ENCODE peak calls at places on chromosomes 16 and 17, in six cellular contexts. Y is mesenchymal stem cell, U is IMR-90, D is H9, X is neuronal stem cell, A is trophoblast cell. I is an unnamed sample.

GRCh38 chr16:678858-679807 is 1.1 kb upstream of the STUB1 start:
- DNase-seq in Y (peak), U (peak), D (peak), X (peak), A (peak), I (no peak)

GRCh38 chr17:8865811-8866210 is 1.7 kb downstream of the PIK3R6 start:
- DNase-seq in Y (no peak), U (no peak), D (no peak), X (no peak), A (no peak), I (no peak)

GRCh38 chr16:52597772-52598483 is 51.0 kb upstream of the TOX3 start:
- DNase-seq in Y (no peak), U (no peak), D (peak), X (peak), A (no peak), I (no peak)

GRCh38 chr17:29251184-29251583 is 4.5 kb downstream of the CRYBA1 start:
- DNase-seq in Y (no peak), U (no peak), D (no peak), X (no peak), A (peak), I (no peak)

GRCh38 chr16:52090080-52090479 is 456.9 kb downstream of the TOX3 start:
- DNase-seq in Y (no peak), U (peak), D (no peak), X (no peak), A (no peak), I (no peak)

GRCh38 chr17:59786536-59787319 is 79.3 kb downstream of the VMP1 start:
- DNase-seq in Y (peak), U (peak), D (peak), X (no peak), A (peak), I (peak)

GRCh38 chr16:65333298-65333697 is 211.4 kb upstream of the CDH11 start:
- DNase-seq in Y (no peak), U (no peak), D (no peak), X (no peak), A (no peak), I (no peak)

GRCh38 chr16:86503830-86504229 is 6.5 kb upstream of the FOXF1 start:
- DNase-seq in Y (peak), U (no peak), D (no peak), X (no peak), A (no peak), I (no peak)

GRCh38 chr17:77280304-77280910 is 139.6 kb downstream of the SEC14L1 start:
- DNase-seq in Y (peak), U (peak), D (peak), X (no peak), A (peak), I (no peak)

GRCh38 chr17:29565643-29566472 is 979 bp downstream of the ABHD15 start:
- DNase-seq in Y (peak), U (no peak), D (peak), X (peak), A (peak), I (no peak)

GRCh38 chr16:77613115-77613514 is 109.2 kb upstream of the NUDT7 start:
- DNase-seq in Y (no peak), U (no peak), D (no peak), X (no peak), A (peak), I (no peak)

GRCh38 chr17:15264542-15264941 is 584 bp downstream of the PMP22 start:
- DNase-seq in Y (no peak), U (no peak), D (peak), X (no peak), A (no peak), I (no peak)

GRCh38 chr17:4087911-4088693 is 54.7 kb downstream of the ZZEF1 start:
- DNase-seq in Y (peak), U (peak), D (no peak), X (no peak), A (peak), I (no peak)

GRCh38 chr17:75061618-75062017 is 14.6 kb downstream of the KCTD2 start:
- DNase-seq in Y (no peak), U (no peak), D (no peak), X (no peak), A (no peak), I (no peak)

GRCh38 chr17:64460955-64461354 is 12.0 kb downstream of the MILR1 start:
- DNase-seq in Y (no peak), U (no peak), D (no peak), X (no peak), A (no peak), I (no peak)

GRCh38 chr17:15422392-15422957 is 44.9 kb downstream of the CDRT4 start:
- DNase-seq in Y (no peak), U (no peak), D (no peak), X (no peak), A (peak), I (no peak)

GRCh38 chr16:55323637-55324490 is at the start of gene IRX6:
- DNase-seq in Y (no peak), U (no peak), D (peak), X (peak), A (no peak), I (peak)

GRCh38 chr16:77117687-77118086 is 73.3 kb upstream of the MON1B start:
- DNase-seq in Y (no peak), U (no peak), D (no peak), X (no peak), A (peak), I (no peak)

GRCh38 chr16:46920402-46921068 is 36.4 kb downstream of the GPT2 start:
- DNase-seq in Y (no peak), U (no peak), D (no peak), X (no peak), A (peak), I (no peak)

GRCh38 chr17:16286947-16287562 is 66.2 kb downstream of the CENPV start:
- DNase-seq in Y (no peak), U (no peak), D (peak), X (no peak), A (peak), I (no peak)

GRCh38 chr16:56226187-56226586 is 34.9 kb downstream of the GNAO1 start:
- DNase-seq in Y (no peak), U (no peak), D (no peak), X (no peak), A (no peak), I (no peak)

GRCh38 chr16:57609541-57610401 is 18.7 kb upstream of the ADGRG1 start:
- DNase-seq in Y (no peak), U (peak), D (peak), X (no peak), A (no peak), I (peak)

GRCh38 chr16:46883353-46883689 is 841 bp upstream of the GPT2 start:
- DNase-seq in Y (no peak), U (no peak), D (no peak), X (no peak), A (no peak), I (no peak)

GRCh38 chr16:85555549-85556455 is 57.3 kb upstream of the GSE1 start:
- DNase-seq in Y (peak), U (no peak), D (peak), X (no peak), A (peak), I (peak)

GRCh38 chr16:2742323-2743006 is 10.0 kb upstream of the SRRM2 start:
- DNase-seq in Y (no peak), U (no peak), D (no peak), X (no peak), A (no peak), I (no peak)

GRCh38 chr17:43330876-43331639 is 67.7 kb upstream of the ARL4D start:
- DNase-seq in Y (no peak), U (peak), D (no peak), X (no peak), A (peak), I (no peak)

GRCh38 chr17:63911041-63911635 is at the start of gene CSHL1:
- DNase-seq in Y (no peak), U (no peak), D (no peak), X (no peak), A (no peak), I (no peak)

GRCh38 chr17:18143044-18143936 is 34.7 kb downstream of the MYO15A start:
- DNase-seq in Y (peak), U (peak), D (peak), X (peak), A (no peak), I (no peak)

GRCh38 chr17:40646791-40647548 is 648 bp downstream of the SMARCE1 start:
- DNase-seq in Y (peak), U (peak), D (no peak), X (no peak), A (peak), I (no peak)

GRCh38 chr16:12113581-12114375 is 137.2 kb downstream of the SNX29 start:
- DNase-seq in Y (peak), U (no peak), D (no peak), X (no peak), A (no peak), I (no peak)

GRCh38 chr17:17874478-17874877 is 37.7 kb upstream of the SREBF1 start:
- DNase-seq in Y (peak), U (peak), D (no peak), X (no peak), A (peak), I (no peak)

GRCh38 chr16:1950559-1950958 is 3.9 kb downstream of the RPL3L start:
- DNase-seq in Y (no peak), U (no peak), D (no peak), X (no peak), A (no peak), I (no peak)

GRCh38 chr17:71284032-71284755 is 836.6 kb upstream of the SOX9 start:
- DNase-seq in Y (no peak), U (no peak), D (no peak), X (no peak), A (no peak), I (no peak)

GRCh38 chr16:89828199-89828869 is at the start of gene SPIRE2:
- DNase-seq in Y (peak), U (peak), D (peak), X (peak), A (peak), I (peak)

DNA sequence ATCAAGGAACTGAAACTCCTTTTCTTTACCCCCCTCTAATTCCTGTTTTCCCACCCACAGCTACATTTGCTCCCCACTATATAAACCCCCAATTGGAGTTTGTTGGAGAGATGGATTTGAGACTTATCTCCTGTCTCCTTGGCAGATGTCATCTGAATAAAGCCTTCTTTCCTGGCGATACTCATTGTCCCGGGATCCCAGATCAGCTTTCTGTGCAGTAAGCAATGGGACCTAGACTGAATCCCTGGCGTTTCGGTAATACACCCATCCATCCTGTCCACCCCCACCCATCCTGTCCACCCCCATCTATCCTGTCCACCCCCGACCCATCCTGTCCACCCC is 22.2 kb downstream of the QPRT start:
- DNase-seq in Y (no peak), U (no peak), D (no peak), X (no peak), A (no peak), I (no peak)
- H3K14ac ChIP-seq in Y (no peak), U (no peak), D (no peak), X (no peak), A (no peak), I (no peak)

DNA sequence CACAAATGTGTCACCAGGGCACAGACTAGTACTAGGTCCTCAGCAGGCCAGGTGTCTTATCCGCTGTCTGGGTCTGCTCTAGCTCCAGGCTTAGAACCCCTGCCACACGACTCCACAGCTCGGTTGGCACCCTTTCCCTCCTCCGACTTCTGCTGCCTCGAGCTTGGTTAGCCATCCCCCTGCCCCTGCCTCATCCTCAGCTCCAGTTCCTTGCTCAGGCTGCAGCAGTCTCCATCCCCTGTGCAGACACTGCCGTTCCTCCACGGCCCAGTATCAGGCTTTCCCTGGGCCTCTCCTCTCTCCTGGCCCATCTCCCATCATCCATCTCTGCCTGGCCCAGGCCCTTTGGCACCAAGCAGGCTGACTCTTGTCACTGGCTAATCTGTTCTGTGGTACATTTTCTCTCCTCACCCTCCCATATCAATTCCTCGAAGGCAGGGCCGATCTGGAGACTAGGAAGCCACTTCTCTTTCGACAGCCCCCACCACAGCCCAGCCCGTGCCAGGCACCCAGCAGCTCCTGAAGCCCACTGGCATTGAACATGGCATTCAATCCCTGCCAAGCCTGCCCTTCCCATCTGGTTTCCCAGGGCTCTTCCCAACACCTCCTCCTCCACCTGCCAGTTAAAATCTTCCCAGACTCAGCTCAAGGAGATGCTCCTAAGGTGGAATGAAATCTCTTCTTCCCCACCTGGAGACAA is 1.4 kb upstream of the GRN start:
- DNase-seq in Y (no peak), U (no peak), D (no peak), X (no peak), A (no peak), I (no peak)
- H3K14ac ChIP-seq in Y (no peak), U (no peak), D (no peak), X (no peak), A (no peak), I (no peak)

DNA sequence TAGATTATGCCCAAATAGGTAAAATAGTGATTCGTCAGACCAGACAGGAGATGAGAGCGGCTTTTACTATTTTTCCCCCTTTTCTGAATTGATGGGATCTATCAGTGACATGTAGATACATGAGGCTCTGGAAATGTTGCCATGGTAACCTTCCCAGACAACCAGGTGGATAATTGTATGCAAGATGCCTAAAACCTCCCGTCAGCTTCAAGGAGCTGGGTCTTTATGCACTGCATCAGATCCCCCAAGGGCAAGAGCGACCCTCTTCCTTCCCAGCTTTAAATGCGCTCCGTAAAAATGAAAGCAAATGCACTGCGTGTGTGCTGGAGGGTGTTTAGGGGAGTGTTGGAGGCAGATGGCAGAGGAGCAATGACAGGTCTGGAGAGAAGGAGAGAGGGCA is 461.9 kb upstream of the HSBP1 start:
- DNase-seq in Y (no peak), U (no peak), D (no peak), X (no peak), A (no peak), I (no peak)
- H3K14ac ChIP-seq in Y (no peak), U (no peak), D (no peak), X (no peak), A (no peak), I (no peak)

DNA sequence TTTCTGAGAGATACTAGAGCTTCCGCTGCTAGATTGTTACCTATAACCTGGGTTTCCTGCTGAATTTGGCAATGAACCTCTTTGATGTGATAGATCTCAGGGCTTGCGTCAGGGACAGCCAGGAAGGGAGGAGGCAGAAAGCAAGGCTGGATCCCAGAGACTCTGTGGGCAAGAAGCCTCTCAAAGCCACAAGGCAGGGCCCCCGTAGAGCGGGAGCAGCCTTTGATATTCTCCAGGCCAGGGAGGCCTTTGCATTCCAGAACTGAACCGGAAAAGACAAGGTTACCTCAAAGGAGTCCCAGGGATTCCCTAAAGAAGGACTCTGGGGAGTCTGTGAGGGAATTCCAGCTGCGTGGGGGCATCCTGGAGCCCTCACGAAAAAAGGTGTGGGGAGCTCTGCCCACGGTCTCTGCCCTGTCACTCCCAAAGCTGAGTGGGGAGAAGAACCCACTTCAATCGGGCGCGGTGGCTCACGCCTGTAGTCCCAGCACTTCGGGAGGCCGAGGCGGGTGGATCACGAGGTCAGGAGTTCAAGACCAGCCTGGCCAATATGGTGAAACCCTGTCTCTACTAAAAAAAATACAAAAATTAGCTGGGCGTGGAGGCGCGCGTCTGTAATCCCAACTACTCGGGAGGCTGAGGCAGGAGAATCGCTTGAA is 14.3 kb upstream of the SCIMP start:
- DNase-seq in Y (no peak), U (no peak), D (peak), X (no peak), A (no peak), I (no peak)
- H3K14ac ChIP-seq in Y (no peak), U (no peak), D (no peak), X (no peak), A (no peak), I (no peak)

DNA sequence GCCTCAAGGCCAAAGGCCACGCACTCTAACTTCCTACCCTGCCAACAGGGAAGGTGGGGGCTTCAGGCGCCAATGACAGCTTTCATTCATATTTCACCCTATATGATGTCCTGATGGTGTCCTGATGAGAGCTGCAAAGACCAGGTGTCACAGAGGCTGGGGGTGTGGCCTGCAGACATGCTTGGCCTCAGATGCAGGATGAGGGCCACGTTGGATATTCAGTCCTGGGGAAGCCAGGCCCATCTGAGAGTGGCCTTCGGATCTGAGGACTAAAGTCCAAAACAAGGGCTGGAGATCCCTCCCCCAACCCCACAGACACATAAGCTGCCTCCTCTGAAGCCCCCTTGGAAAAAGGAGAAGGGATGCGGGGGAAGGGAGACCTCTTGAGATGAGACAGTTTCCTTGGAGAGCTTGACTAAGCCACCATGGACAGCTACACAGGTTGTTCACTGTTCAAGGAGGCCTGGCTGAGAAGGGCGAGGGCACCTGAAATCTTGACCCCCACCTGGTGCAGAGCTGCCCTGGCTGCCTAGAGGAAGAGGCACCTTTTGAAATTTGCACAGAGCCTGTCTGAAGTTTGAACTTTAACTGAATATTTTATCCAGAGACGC is 24.3 kb upstream of the GSG1L start:
- DNase-seq in Y (no peak), U (no peak), D (no peak), X (no peak), A (no peak), I (no peak)
- H3K14ac ChIP-seq in Y (no peak), U (no peak), D (no peak), X (no peak), A (no peak), I (no peak)